ENCODE peak calls at places on chromosomes 2 and 18, in four cellular contexts. P, J, B and H are unnamed samples.

GRCh38 chr2:1653137-1653789 is 91.1 kb downstream of the PXDN start:
- DNase-seq in B (no peak), P (no peak), J (no peak), H (no peak)

GRCh38 chr2:133755515-133756311 is 187.4 kb upstream of the NCKAP5 start:
- DNase-seq in P (no peak), B (no peak), J (no peak), H (no peak)

GRCh38 chr2:233208382-233209116 is 42.9 kb upstream of the ATG16L1 start:
- DNase-seq in J (peak), B (no peak), P (no peak), H (peak)

GRCh38 chr2:198494940-198495339 is 690.5 kb downstream of the PLCL1 start:
- DNase-seq in P (no peak), B (no peak), J (no peak), H (no peak)

GRCh38 chr2:104863585-104864279 is 9.8 kb downstream of the POU3F3 start:
- DNase-seq in P (no peak), J (no peak), B (no peak), H (no peak)

GRCh38 chr2:27185331-27186026 is 26.4 kb upstream of the ATRAID start:
- DNase-seq in J (peak), P (no peak), B (peak), H (no peak)

GRCh38 chr2:239109916-239110545 is 262.1 kb downstream of the TWIST2 start:
- DNase-seq in J (no peak), P (no peak), B (no peak), H (no peak)

GRCh38 chr2:39407516-39408296 is 29.4 kb downstream of the MAP4K3 start:
- DNase-seq in B (no peak), P (no peak), J (no peak), H (no peak)

GRCh38 chr2:64899081-64899865 is 89.9 kb upstream of the SLC1A4 start:
- DNase-seq in J (no peak), B (no peak), P (no peak), H (no peak)

GRCh38 chr2:150531626-150532419 is 44.4 kb upstream of the RND3 start:
- DNase-seq in P (no peak), J (no peak), B (no peak), H (no peak)

GRCh38 chr2:172249336-172249735 is 146.6 kb upstream of the DLX2 start:
- DNase-seq in J (no peak), B (no peak), P (no peak), H (no peak)

GRCh38 chr2:102826904-102827303 is 65.1 kb downstream of the TMEM182 start:
- DNase-seq in P (no peak), B (no peak), J (no peak), H (no peak)

GRCh38 chr2:5685225-5685624 is 7.0 kb upstream of the SOX11 start:
- DNase-seq in P (no peak), B (no peak), J (no peak), H (no peak)

GRCh38 chr2:39313575-39313974 is 69.8 kb upstream of the CDKL4 start:
- DNase-seq in P (no peak), B (no peak), J (no peak), H (no peak)

GRCh38 chr2:6342273-6342920 is 523.3 kb downstream of the CMPK2 start:
- DNase-seq in P (no peak), J (no peak), B (no peak), H (no peak)

GRCh38 chr2:223001831-223002230 is 50.2 kb upstream of the KCNE4 start:
- DNase-seq in P (no peak), B (no peak), J (no peak), H (no peak)

GRCh38 chr2:173667415-173667814 is 297.8 kb downstream of the SP3 start:
- DNase-seq in J (peak), B (no peak), P (no peak), H (no peak)

GRCh38 chr18:317618-318017 is 49.8 kb upstream of the THOC1 start:
- DNase-seq in B (no peak), P (no peak), J (no peak), H (no peak)
- TF ChIP-seq CHD4 in B (no peak), P (no peak), J (no peak), H (no peak)

GRCh38 chr2:25103287-25103871 is 61.5 kb downstream of the EFR3B start:
- DNase-seq in P (no peak), J (no peak), B (no peak), H (peak)
- TF ChIP-seq CHD4 in P (no peak), J (no peak), B (no peak), H (no peak)

GRCh38 chr18:11419336-11419735 is 190.1 kb upstream of the SLC35G4 start:
- DNase-seq in P (peak), B (no peak), J (no peak), H (no peak)
- TF ChIP-seq CHD4 in P (no peak), B (no peak), J (no peak), H (no peak)

DNA sequence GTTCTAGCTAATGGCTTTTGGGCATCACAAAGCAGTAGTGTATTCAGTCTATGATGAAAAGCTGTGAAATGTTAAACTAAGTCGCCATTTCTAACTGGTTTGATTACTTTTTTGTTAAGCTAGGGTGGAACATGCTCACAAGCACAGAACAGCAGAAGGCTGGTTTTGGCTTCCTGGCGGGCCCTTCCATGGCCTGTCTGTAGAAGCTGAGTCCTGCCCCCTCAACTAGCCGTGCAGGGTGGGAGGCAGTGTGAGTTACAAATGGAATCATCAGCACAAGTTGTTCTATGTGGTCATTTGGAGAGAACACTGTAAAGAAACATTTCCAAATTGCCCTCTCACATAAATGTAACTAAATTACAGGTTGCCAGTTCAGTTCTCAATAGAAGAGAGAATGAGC is 290.8 kb downstream of the ALPK2 start:
- DNase-seq in J (no peak), P (no peak), B (no peak), H (no peak)
- TF ChIP-seq CHD4 in J (no peak), P (no peak), B (no peak), H (no peak)

GRCh38 chr2:121617042-121617599 is 32.1 kb downstream of the CLASP1 start:
- DNase-seq in P (no peak), B (no peak), J (no peak), H (no peak)
- TF ChIP-seq CHD4 in P (no peak), B (no peak), J (no peak), H (no peak)

GRCh38 chr2:109410021-109410815 is 203.5 kb downstream of the SEPTIN10 start:
- DNase-seq in J (no peak), P (no peak), B (no peak), H (no peak)
- TF ChIP-seq CHD4 in J (no peak), P (no peak), B (no peak), H (no peak)